ENCODE peak calls at places on chromosomes 4 and X, in five cellular contexts. One of them, this sample, is unnamed.

GRCh38 chrX:131308980-131309379 is 19.9 kb upstream of the IGSF1 start:
- DNase-seq in neuronal stem cell: no peak
- DNase-seq in IMR-90: no peak
- DNase-seq in mesenchymal stem cell: no peak
- DNase-seq in H1: no peak
- DNase-seq in this sample: no peak

GRCh38 chrX:12912786-12913185 is 6.4 kb downstream of the TLR8 start:
- DNase-seq in neuronal stem cell: no peak
- DNase-seq in IMR-90: no peak
- DNase-seq in mesenchymal stem cell: no peak
- DNase-seq in H1: no peak
- DNase-seq in this sample: no peak

GRCh38 chr4:163048447-163048846 is 118.2 kb downstream of the NAF1 start:
- DNase-seq in neuronal stem cell: no peak
- DNase-seq in IMR-90: peak; percentile 19
- DNase-seq in mesenchymal stem cell: peak; percentile 43
- DNase-seq in H1: peak; percentile 2
- DNase-seq in this sample: peak; percentile 49

GRCh38 chr4:12692815-12693214 is 791.3 kb downstream of the RAB28 start:
- DNase-seq in neuronal stem cell: no peak
- DNase-seq in IMR-90: no peak
- DNase-seq in mesenchymal stem cell: peak; percentile 4
- DNase-seq in H1: no peak
- DNase-seq in this sample: no peak

GRCh38 chr4:127965803-127966175 is 583 bp downstream of the ABHD18 start:
- DNase-seq in neuronal stem cell: no peak
- DNase-seq in IMR-90: peak; percentile 20
- DNase-seq in mesenchymal stem cell: peak; percentile 40
- DNase-seq in H1: peak; percentile 27
- DNase-seq in this sample: peak; percentile 75

GRCh38 chrX:123184858-123185251 is 777 bp downstream of the GRIA3 start:
- DNase-seq in neuronal stem cell: no peak
- DNase-seq in IMR-90: no peak
- DNase-seq in mesenchymal stem cell: peak; percentile 5
- DNase-seq in H1: no peak
- DNase-seq in this sample: peak; percentile 38

GRCh38 chr4:21757281-21757680 is 191.3 kb downstream of the KCNIP4 start:
- DNase-seq in neuronal stem cell: no peak
- DNase-seq in IMR-90: no peak
- DNase-seq in mesenchymal stem cell: no peak
- DNase-seq in H1: no peak
- DNase-seq in this sample: no peak

GRCh38 chr4:126269106-126269505 is 954.4 kb downstream of the FAT4 start:
- DNase-seq in neuronal stem cell: no peak
- DNase-seq in IMR-90: peak; percentile 7
- DNase-seq in mesenchymal stem cell: no peak
- DNase-seq in H1: no peak
- DNase-seq in this sample: no peak

GRCh38 chr4:52643846-52644245 is 15.3 kb downstream of the USP46 start:
- DNase-seq in neuronal stem cell: no peak
- DNase-seq in IMR-90: peak; percentile 78
- DNase-seq in mesenchymal stem cell: peak; percentile 69
- DNase-seq in H1: no peak
- DNase-seq in this sample: no peak

GRCh38 chr4:3464349-3464905 is 1.3 kb downstream of the DOK7 start:
- DNase-seq in neuronal stem cell: no peak
- DNase-seq in IMR-90: no peak
- DNase-seq in mesenchymal stem cell: no peak
- DNase-seq in H1: no peak
- DNase-seq in this sample: no peak

GRCh38 chr4:76765473-76766183 is 132.3 kb downstream of the SOWAHB start:
- DNase-seq in neuronal stem cell: no peak
- DNase-seq in IMR-90: peak; percentile 34
- DNase-seq in mesenchymal stem cell: no peak
- DNase-seq in H1: no peak
- DNase-seq in this sample: no peak

GRCh38 chr4:82586055-82586454 is 24.3 kb upstream of the TMEM150C start:
- DNase-seq in neuronal stem cell: no peak
- DNase-seq in IMR-90: no peak
- DNase-seq in mesenchymal stem cell: no peak
- DNase-seq in H1: no peak
- DNase-seq in this sample: no peak

GRCh38 chrX:347351-348117 is 28.9 kb upstream of the GTPBP6 start:
- DNase-seq in neuronal stem cell: no peak
- DNase-seq in IMR-90: no peak
- DNase-seq in mesenchymal stem cell: no peak
- DNase-seq in H1: no peak
- DNase-seq in this sample: no peak

GRCh38 chr4:107452717-107453116 is 267.3 kb downstream of the PAPSS1 start:
- DNase-seq in neuronal stem cell: no peak
- DNase-seq in IMR-90: no peak
- DNase-seq in mesenchymal stem cell: no peak
- DNase-seq in H1: no peak
- DNase-seq in this sample: no peak

GRCh38 chr4:173529505-173530325 is at the start of gene HAND2:
- DNase-seq in neuronal stem cell: peak; percentile 59
- DNase-seq in IMR-90: peak; percentile 59
- DNase-seq in mesenchymal stem cell: peak; percentile 97
- DNase-seq in H1: no peak
- DNase-seq in this sample: peak; percentile 73

GRCh38 chr4:14897217-14897616 is 105.1 kb upstream of the CPEB2 start:
- DNase-seq in neuronal stem cell: no peak
- DNase-seq in IMR-90: no peak
- DNase-seq in mesenchymal stem cell: no peak
- DNase-seq in H1: no peak
- DNase-seq in this sample: no peak

GRCh38 chrX:133375558-133376340 is 39.5 kb downstream of the GPC4 start:
- DNase-seq in neuronal stem cell: no peak
- DNase-seq in IMR-90: no peak
- DNase-seq in mesenchymal stem cell: peak; percentile 11
- DNase-seq in H1: no peak
- DNase-seq in this sample: no peak

GRCh38 chrX:89033723-89034122 is 286.7 kb downstream of the CPXCR1 start:
- DNase-seq in neuronal stem cell: no peak
- DNase-seq in IMR-90: no peak
- DNase-seq in mesenchymal stem cell: no peak
- DNase-seq in H1: no peak
- DNase-seq in this sample: no peak

DNA sequence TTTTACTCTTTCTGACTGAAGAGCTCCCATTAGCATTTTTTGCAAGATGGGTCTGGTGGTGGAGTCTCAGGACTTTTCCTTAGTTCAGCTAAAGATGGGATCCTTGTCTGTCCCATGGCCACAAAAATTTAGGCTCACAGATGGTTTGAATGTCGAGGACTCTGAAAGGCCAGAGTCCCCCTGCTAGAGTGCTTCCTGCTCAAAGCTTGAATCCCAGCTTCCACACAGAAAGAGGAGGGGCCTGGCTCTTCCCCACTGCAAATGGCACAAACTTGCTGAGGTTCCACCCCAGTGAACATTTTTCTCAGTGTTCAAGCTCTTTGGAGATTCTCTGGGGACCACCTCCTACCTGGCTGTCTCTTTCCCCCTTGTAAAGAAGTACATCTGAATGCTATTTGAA is 64.7 kb upstream of the UGT2B15 start:
- DNase-seq in neuronal stem cell: no peak
- DNase-seq in IMR-90: no peak
- DNase-seq in mesenchymal stem cell: no peak
- DNase-seq in H1: no peak
- DNase-seq in this sample: no peak
- H3K4me1 ChIP-seq in neuronal stem cell: no peaks in the 10 kb centered on the region
- H3K4me1 ChIP-seq in IMR-90: no peaks in the 10 kb centered on the region
- H3K4me1 ChIP-seq in mesenchymal stem cell: peaks cover 3% of the 10 kb centered on the region
- H3K4me1 ChIP-seq in H1: no peaks in the 10 kb centered on the region
- H3K4me1 ChIP-seq in this sample: no peaks in the 10 kb centered on the region

GRCh38 chr4:78939667-78940008 is 400 bp upstream of the PAQR3 start:
- DNase-seq in neuronal stem cell: no peak
- DNase-seq in IMR-90: peak; percentile 12
- DNase-seq in mesenchymal stem cell: no peak
- DNase-seq in H1: no peak
- DNase-seq in this sample: no peak

GRCh38 chr4:78937837-78938236 is 1.4 kb downstream of the PAQR3 start:
- DNase-seq in neuronal stem cell: no peak
- DNase-seq in IMR-90: peak; percentile 16
- DNase-seq in mesenchymal stem cell: peak; percentile 39
- DNase-seq in H1: no peak
- DNase-seq in this sample: no peak

GRCh38 chr4:78938474-78938867 is 767 bp downstream of the PAQR3 start:
- DNase-seq in neuronal stem cell: no peak
- DNase-seq in IMR-90: no peak
- DNase-seq in mesenchymal stem cell: peak; percentile 14
- DNase-seq in H1: no peak
- DNase-seq in this sample: no peak

GRCh38 chr4:78940752-78941151 is 1.5 kb upstream of the PAQR3 start:
- DNase-seq in neuronal stem cell: no peak
- DNase-seq in IMR-90: no peak
- DNase-seq in mesenchymal stem cell: no peak
- DNase-seq in H1: no peak
- DNase-seq in this sample: no peak

DNA sequence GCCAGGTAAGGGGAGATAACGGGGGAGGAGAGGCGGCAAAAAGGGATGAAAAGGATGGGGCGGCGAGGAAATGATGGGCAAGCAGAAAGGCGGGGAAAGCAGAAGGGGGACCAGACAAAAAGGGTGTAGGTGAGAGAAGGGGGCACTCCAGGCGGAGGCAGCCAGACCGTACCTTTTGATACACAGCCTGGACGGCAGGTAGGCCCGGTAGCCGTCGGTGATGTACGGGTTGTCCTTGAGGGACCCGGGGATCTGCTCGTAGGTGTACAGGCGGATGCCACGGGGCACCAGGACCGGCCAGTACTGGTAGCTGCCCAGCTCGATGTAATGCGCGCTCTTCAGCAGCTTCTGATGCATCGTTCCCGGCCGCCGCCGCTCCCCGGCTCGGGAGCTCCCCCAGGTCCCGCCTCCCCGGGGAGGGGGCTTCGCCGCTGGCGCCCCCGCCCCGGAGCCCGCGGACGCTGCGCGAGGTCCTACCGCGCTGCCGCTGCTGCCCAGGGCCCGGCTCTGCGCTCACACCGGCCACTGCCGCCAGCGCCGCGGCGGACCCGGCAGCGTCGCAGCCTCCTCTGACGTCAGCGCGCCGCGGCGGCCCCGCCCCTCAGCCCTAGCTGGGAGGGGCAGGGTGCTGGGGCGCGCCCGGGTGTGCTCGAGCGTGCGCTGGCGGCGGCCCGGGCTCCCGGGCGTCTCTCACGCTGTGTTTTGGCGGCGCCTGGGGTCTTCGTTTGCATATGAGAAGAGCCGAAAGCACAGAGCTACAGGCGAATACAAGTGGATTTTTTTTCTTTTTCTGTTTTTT is at the start of gene PAQR3:
- DNase-seq in neuronal stem cell: peak; percentile 82
- DNase-seq in IMR-90: peak; percentile 76
- DNase-seq in mesenchymal stem cell: peak; percentile 79
- DNase-seq in H1: peak; percentile 58
- DNase-seq in this sample: peak; percentile 86
- H3K14ac ChIP-seq in neuronal stem cell: peak within 1 kb of the TSS; percentile 60
- H3K14ac ChIP-seq in IMR-90: peak within 1 kb of the TSS; percentile 87
- H3K14ac ChIP-seq in mesenchymal stem cell: no peak within 1 kb of the TSS
- H3K14ac ChIP-seq in H1: no peak within 1 kb of the TSS
- H3K14ac ChIP-seq in this sample: peak within 1 kb of the TSS; percentile 95

GRCh38 chr4:140151700-140152014 is 2.3 kb downstream of the MAML3 start:
- DNase-seq in neuronal stem cell: no peak
- DNase-seq in IMR-90: peak; percentile 85
- DNase-seq in mesenchymal stem cell: peak; percentile 93
- DNase-seq in H1: peak; percentile 64
- DNase-seq in this sample: peak; percentile 92

GRCh38 chr4:140153419-140153743 is 603 bp downstream of the MAML3 start:
- DNase-seq in neuronal stem cell: no peak
- DNase-seq in IMR-90: no peak
- DNase-seq in mesenchymal stem cell: no peak
- DNase-seq in H1: no peak
- DNase-seq in this sample: no peak

GRCh38 chr4:140153744-140154571 is at the start of gene MAML3:
- DNase-seq in neuronal stem cell: peak; percentile 93
- DNase-seq in IMR-90: peak; percentile 96
- DNase-seq in mesenchymal stem cell: peak; percentile 98
- DNase-seq in H1: peak; percentile 47
- DNase-seq in this sample: peak; percentile 89

GRCh38 chr4:140152015-140152703 is 1.8 kb downstream of the MAML3 start:
- DNase-seq in neuronal stem cell: peak; percentile 43
- DNase-seq in IMR-90: no peak
- DNase-seq in mesenchymal stem cell: peak; percentile 24
- DNase-seq in H1: no peak
- DNase-seq in this sample: no peak

GRCh38 chr4:140152760-140153418 is 1.1 kb downstream of the MAML3 start:
- DNase-seq in neuronal stem cell: peak; percentile 33
- DNase-seq in IMR-90: peak; percentile 44
- DNase-seq in mesenchymal stem cell: peak; percentile 64
- DNase-seq in H1: no peak
- DNase-seq in this sample: peak; percentile 50
- H3K18ac ChIP-seq in neuronal stem cell: peak overlapping the region; percentile 98
- H3K18ac ChIP-seq in IMR-90: peak overlapping the region; percentile 26
- H3K18ac ChIP-seq in mesenchymal stem cell: peak overlapping the region; percentile 65
- H3K18ac ChIP-seq in H1: peak overlapping the region; percentile 67
- H3K18ac ChIP-seq in this sample: no peak overlapping the region

GRCh38 chrX:153969904-153970397 is 1.7 kb downstream of the HCFC1 start:
- DNase-seq in neuronal stem cell: no peak
- DNase-seq in IMR-90: peak; percentile 23
- DNase-seq in mesenchymal stem cell: peak; percentile 53
- DNase-seq in H1: no peak
- DNase-seq in this sample: no peak

GRCh38 chrX:153968255-153968654 is 3.4 kb downstream of the HCFC1 start:
- DNase-seq in neuronal stem cell: no peak
- DNase-seq in IMR-90: no peak
- DNase-seq in mesenchymal stem cell: no peak
- DNase-seq in H1: no peak
- DNase-seq in this sample: no peak

GRCh38 chrX:153967536-153968214 is 3.9 kb downstream of the HCFC1 start:
- DNase-seq in neuronal stem cell: no peak
- DNase-seq in IMR-90: no peak
- DNase-seq in mesenchymal stem cell: no peak
- DNase-seq in H1: no peak
- DNase-seq in this sample: no peak

GRCh38 chrX:153969125-153969903 is 2.3 kb downstream of the HCFC1 start:
- DNase-seq in neuronal stem cell: no peak
- DNase-seq in IMR-90: no peak
- DNase-seq in mesenchymal stem cell: no peak
- DNase-seq in H1: no peak
- DNase-seq in this sample: no peak

GRCh38 chrX:153968754-153969124 is 2.9 kb downstream of the HCFC1 start:
- DNase-seq in neuronal stem cell: no peak
- DNase-seq in IMR-90: no peak
- DNase-seq in mesenchymal stem cell: no peak
- DNase-seq in H1: no peak
- DNase-seq in this sample: no peak
- H3K4me1 ChIP-seq in neuronal stem cell: peaks cover 28% of the 10 kb centered on the region
- H3K4me1 ChIP-seq in IMR-90: peaks cover 20% of the 10 kb centered on the region
- H3K4me1 ChIP-seq in mesenchymal stem cell: peaks cover 36% of the 10 kb centered on the region
- H3K4me1 ChIP-seq in H1: peaks cover 23% of the 10 kb centered on the region
- H3K4me1 ChIP-seq in this sample: peaks cover 4% of the 10 kb centered on the region